ENCODE peak calls at places on chromosome 3, in nine cellular contexts. One of them, this sample, is unnamed.

GRCh38 chr3:126807795-126808194 is 103.8 kb downstream of the CHCHD6 start:
- DNase-seq in NCI-H1694 treated with DMSO at 0.1 percent for 48 hours: no peak
- DNase-seq in SHP77: no peak
- DNase-seq in AG09309: no peak
- DNase-seq in foreskin fibroblast: peak
- DNase-seq in SK-MEL-5: no peak
- DNase-seq in Calu3: no peak
- DNase-seq in amniotic epithelial cell: no peak
- DNase-seq in H4: no peak
- DNase-seq in this sample: no peak

GRCh38 chr3:134449951-134450350 is 35.8 kb downstream of the ANAPC13 start:
- DNase-seq in NCI-H1694 treated with DMSO at 0.1 percent for 48 hours: no peak
- DNase-seq in SHP77: no peak
- DNase-seq in AG09309: no peak
- DNase-seq in foreskin fibroblast: no peak
- DNase-seq in SK-MEL-5: no peak
- DNase-seq in Calu3: no peak
- DNase-seq in amniotic epithelial cell: no peak
- DNase-seq in H4: no peak
- DNase-seq in this sample: no peak

GRCh38 chr3:69166446-69166845 is 44.1 kb upstream of the LMOD3 start:
- DNase-seq in NCI-H1694 treated with DMSO at 0.1 percent for 48 hours: no peak
- DNase-seq in SHP77: no peak
- DNase-seq in AG09309: no peak
- DNase-seq in foreskin fibroblast: no peak
- DNase-seq in SK-MEL-5: no peak
- DNase-seq in Calu3: no peak
- DNase-seq in amniotic epithelial cell: no peak
- DNase-seq in H4: no peak
- DNase-seq in this sample: no peak

GRCh38 chr3:169094204-169094603 is 569.3 kb downstream of the MECOM start:
- DNase-seq in NCI-H1694 treated with DMSO at 0.1 percent for 48 hours: no peak
- DNase-seq in SHP77: no peak
- DNase-seq in AG09309: no peak
- DNase-seq in foreskin fibroblast: no peak
- DNase-seq in SK-MEL-5: no peak
- DNase-seq in Calu3: no peak
- DNase-seq in amniotic epithelial cell: no peak
- DNase-seq in H4: no peak
- DNase-seq in this sample: no peak

GRCh38 chr3:124424396-124424795 is 305.9 kb upstream of the UMPS start:
- DNase-seq in NCI-H1694 treated with DMSO at 0.1 percent for 48 hours: no peak
- DNase-seq in SHP77: no peak
- DNase-seq in AG09309: no peak
- DNase-seq in foreskin fibroblast: no peak
- DNase-seq in SK-MEL-5: no peak
- DNase-seq in Calu3: no peak
- DNase-seq in amniotic epithelial cell: no peak
- DNase-seq in H4: no peak
- DNase-seq in this sample: no peak

GRCh38 chr3:180563411-180563810 is 38.6 kb upstream of the TTC14 start:
- DNase-seq in NCI-H1694 treated with DMSO at 0.1 percent for 48 hours: no peak
- DNase-seq in SHP77: no peak
- DNase-seq in AG09309: no peak
- DNase-seq in foreskin fibroblast: no peak
- DNase-seq in SK-MEL-5: peak
- DNase-seq in Calu3: no peak
- DNase-seq in amniotic epithelial cell: no peak
- DNase-seq in H4: no peak
- DNase-seq in this sample: no peak

GRCh38 chr3:171977860-171978259 is 61.5 kb upstream of the FNDC3B start:
- DNase-seq in NCI-H1694 treated with DMSO at 0.1 percent for 48 hours: no peak
- DNase-seq in SHP77: no peak
- DNase-seq in AG09309: no peak
- DNase-seq in foreskin fibroblast: no peak
- DNase-seq in SK-MEL-5: no peak
- DNase-seq in Calu3: no peak
- DNase-seq in amniotic epithelial cell: peak
- DNase-seq in H4: no peak
- DNase-seq in this sample: peak

GRCh38 chr3:106570426-106570825 is 701.6 kb upstream of the CBLB start:
- DNase-seq in NCI-H1694 treated with DMSO at 0.1 percent for 48 hours: no peak
- DNase-seq in SHP77: no peak
- DNase-seq in AG09309: no peak
- DNase-seq in foreskin fibroblast: no peak
- DNase-seq in SK-MEL-5: no peak
- DNase-seq in Calu3: no peak
- DNase-seq in amniotic epithelial cell: no peak
- DNase-seq in H4: no peak
- DNase-seq in this sample: no peak

GRCh38 chr3:195906865-195907729 is 1.3 kb downstream of the TNK2 start:
- DNase-seq in NCI-H1694 treated with DMSO at 0.1 percent for 48 hours: no peak
- DNase-seq in SHP77: peak
- DNase-seq in AG09309: no peak
- DNase-seq in foreskin fibroblast: no peak
- DNase-seq in SK-MEL-5: no peak
- DNase-seq in Calu3: peak
- DNase-seq in amniotic epithelial cell: no peak
- DNase-seq in H4: no peak
- DNase-seq in this sample: no peak

GRCh38 chr3:117068301-117068700 is 358.7 kb downstream of the TUSC7 start:
- DNase-seq in NCI-H1694 treated with DMSO at 0.1 percent for 48 hours: no peak
- DNase-seq in SHP77: no peak
- DNase-seq in AG09309: no peak
- DNase-seq in foreskin fibroblast: no peak
- DNase-seq in SK-MEL-5: no peak
- DNase-seq in Calu3: no peak
- DNase-seq in amniotic epithelial cell: no peak
- DNase-seq in H4: no peak
- DNase-seq in this sample: no peak

GRCh38 chr3:190265795-190266194 is 56.5 kb downstream of the CLDN1 start:
- DNase-seq in NCI-H1694 treated with DMSO at 0.1 percent for 48 hours: no peak
- DNase-seq in SHP77: no peak
- DNase-seq in AG09309: no peak
- DNase-seq in foreskin fibroblast: peak
- DNase-seq in SK-MEL-5: no peak
- DNase-seq in Calu3: peak
- DNase-seq in amniotic epithelial cell: peak
- DNase-seq in H4: peak
- DNase-seq in this sample: peak

GRCh38 chr3:136350557-136350956 is 100.4 kb downstream of the PCCB start:
- DNase-seq in NCI-H1694 treated with DMSO at 0.1 percent for 48 hours: no peak
- DNase-seq in SHP77: no peak
- DNase-seq in AG09309: no peak
- DNase-seq in foreskin fibroblast: peak
- DNase-seq in SK-MEL-5: no peak
- DNase-seq in Calu3: no peak
- DNase-seq in amniotic epithelial cell: peak
- DNase-seq in H4: no peak
- DNase-seq in this sample: peak

GRCh38 chr3:171374661-171375285 is 85.4 kb downstream of the TNIK start:
- DNase-seq in NCI-H1694 treated with DMSO at 0.1 percent for 48 hours: no peak
- DNase-seq in SHP77: no peak
- DNase-seq in AG09309: peak
- DNase-seq in foreskin fibroblast: peak
- DNase-seq in SK-MEL-5: no peak
- DNase-seq in Calu3: no peak
- DNase-seq in amniotic epithelial cell: peak
- DNase-seq in H4: no peak
- DNase-seq in this sample: peak

GRCh38 chr3:158520433-158520832 is 50.6 kb upstream of the MLF1 start:
- DNase-seq in NCI-H1694 treated with DMSO at 0.1 percent for 48 hours: no peak
- DNase-seq in SHP77: no peak
- DNase-seq in AG09309: no peak
- DNase-seq in foreskin fibroblast: peak
- DNase-seq in SK-MEL-5: no peak
- DNase-seq in Calu3: no peak
- DNase-seq in amniotic epithelial cell: no peak
- DNase-seq in H4: no peak
- DNase-seq in this sample: no peak

GRCh38 chr3:44886561-44886960 is 12.2 kb downstream of the TGM4 start:
- DNase-seq in NCI-H1694 treated with DMSO at 0.1 percent for 48 hours: no peak
- DNase-seq in SHP77: peak
- DNase-seq in AG09309: no peak
- DNase-seq in foreskin fibroblast: no peak
- DNase-seq in SK-MEL-5: no peak
- DNase-seq in Calu3: peak
- DNase-seq in amniotic epithelial cell: peak
- DNase-seq in H4: no peak
- DNase-seq in this sample: no peak

GRCh38 chr3:112814256-112814655 is 32.4 kb downstream of the CD200R1L start:
- DNase-seq in NCI-H1694 treated with DMSO at 0.1 percent for 48 hours: peak
- DNase-seq in SHP77: no peak
- DNase-seq in AG09309: peak
- DNase-seq in foreskin fibroblast: peak
- DNase-seq in SK-MEL-5: peak
- DNase-seq in Calu3: no peak
- DNase-seq in amniotic epithelial cell: peak
- DNase-seq in H4: peak
- DNase-seq in this sample: peak

GRCh38 chr3:174440350-174440716 is 418.8 kb upstream of the NAALADL2 start:
- DNase-seq in NCI-H1694 treated with DMSO at 0.1 percent for 48 hours: peak
- DNase-seq in SHP77: no peak
- DNase-seq in AG09309: peak
- DNase-seq in foreskin fibroblast: peak
- DNase-seq in SK-MEL-5: no peak
- DNase-seq in Calu3: peak
- DNase-seq in amniotic epithelial cell: peak
- DNase-seq in H4: peak
- DNase-seq in this sample: peak

GRCh38 chr3:113514265-113514769 is 639 bp downstream of the SPICE1 start:
- DNase-seq in NCI-H1694 treated with DMSO at 0.1 percent for 48 hours: no peak
- DNase-seq in SHP77: no peak
- DNase-seq in AG09309: no peak
- DNase-seq in foreskin fibroblast: no peak
- DNase-seq in SK-MEL-5: no peak
- DNase-seq in Calu3: no peak
- DNase-seq in amniotic epithelial cell: peak
- DNase-seq in H4: no peak
- DNase-seq in this sample: no peak

GRCh38 chr3:141881702-141882101 is 5.3 kb downstream of the ATP1B3 start:
- DNase-seq in NCI-H1694 treated with DMSO at 0.1 percent for 48 hours: no peak
- DNase-seq in SHP77: no peak
- DNase-seq in AG09309: no peak
- DNase-seq in foreskin fibroblast: no peak
- DNase-seq in SK-MEL-5: no peak
- DNase-seq in Calu3: no peak
- DNase-seq in amniotic epithelial cell: no peak
- DNase-seq in H4: no peak
- DNase-seq in this sample: no peak

GRCh38 chr3:152853196-152853595 is 18.3 kb downstream of the P2RY1 start:
- DNase-seq in NCI-H1694 treated with DMSO at 0.1 percent for 48 hours: no peak
- DNase-seq in SHP77: no peak
- DNase-seq in AG09309: no peak
- DNase-seq in foreskin fibroblast: peak
- DNase-seq in SK-MEL-5: no peak
- DNase-seq in Calu3: no peak
- DNase-seq in amniotic epithelial cell: no peak
- DNase-seq in H4: no peak
- DNase-seq in this sample: peak

GRCh38 chr3:154538566-154539360 is 108.8 kb upstream of the GPR149 start:
- DNase-seq in NCI-H1694 treated with DMSO at 0.1 percent for 48 hours: no peak
- DNase-seq in SHP77: no peak
- DNase-seq in AG09309: no peak
- DNase-seq in foreskin fibroblast: no peak
- DNase-seq in SK-MEL-5: peak
- DNase-seq in Calu3: no peak
- DNase-seq in amniotic epithelial cell: no peak
- DNase-seq in H4: no peak
- DNase-seq in this sample: peak

GRCh38 chr3:124558898-124559649 is 171.2 kb upstream of the UMPS start:
- DNase-seq in NCI-H1694 treated with DMSO at 0.1 percent for 48 hours: peak
- DNase-seq in SHP77: peak
- DNase-seq in AG09309: peak
- DNase-seq in foreskin fibroblast: peak
- DNase-seq in SK-MEL-5: peak
- DNase-seq in Calu3: peak
- DNase-seq in amniotic epithelial cell: peak
- DNase-seq in H4: peak
- DNase-seq in this sample: peak

GRCh38 chr3:171101982-171102610 is 75.6 kb upstream of the SLC2A2 start:
- DNase-seq in NCI-H1694 treated with DMSO at 0.1 percent for 48 hours: no peak
- DNase-seq in SHP77: no peak
- DNase-seq in AG09309: no peak
- DNase-seq in foreskin fibroblast: peak
- DNase-seq in SK-MEL-5: no peak
- DNase-seq in Calu3: no peak
- DNase-seq in amniotic epithelial cell: peak
- DNase-seq in H4: peak
- DNase-seq in this sample: peak

GRCh38 chr3:133921592-133921991 is 25.9 kb upstream of the RAB6B start:
- DNase-seq in NCI-H1694 treated with DMSO at 0.1 percent for 48 hours: no peak
- DNase-seq in SHP77: no peak
- DNase-seq in AG09309: no peak
- DNase-seq in foreskin fibroblast: no peak
- DNase-seq in SK-MEL-5: no peak
- DNase-seq in Calu3: no peak
- DNase-seq in amniotic epithelial cell: no peak
- DNase-seq in H4: no peak
- DNase-seq in this sample: no peak

GRCh38 chr3:14602006-14602803 is 49.4 kb upstream of the CCDC174 start:
- DNase-seq in NCI-H1694 treated with DMSO at 0.1 percent for 48 hours: no peak
- DNase-seq in SHP77: no peak
- DNase-seq in AG09309: no peak
- DNase-seq in foreskin fibroblast: no peak
- DNase-seq in SK-MEL-5: no peak
- DNase-seq in Calu3: peak
- DNase-seq in amniotic epithelial cell: no peak
- DNase-seq in H4: no peak
- DNase-seq in this sample: no peak

GRCh38 chr3:45084820-45085816 is 59.0 kb downstream of the CLEC3B start:
- DNase-seq in NCI-H1694 treated with DMSO at 0.1 percent for 48 hours: no peak
- DNase-seq in SHP77: no peak
- DNase-seq in AG09309: peak
- DNase-seq in foreskin fibroblast: peak
- DNase-seq in SK-MEL-5: no peak
- DNase-seq in Calu3: no peak
- DNase-seq in amniotic epithelial cell: peak
- DNase-seq in H4: peak
- DNase-seq in this sample: peak

This sample was measured in fibroblast of pulmonary artery.